ENCODE peak calls at places on chromosomes 2 and 18, in seven cellular contexts. S, E, H, M, P, Z and X are unnamed samples.

GRCh38 chr2:174634130-174635014 is 36.8 kb upstream of the WIPF1 start:
- DNase-seq in S (peak), E (peak), H (no peak), M (no peak), P (peak), Z (no peak), X (no peak)

GRCh38 chr2:46861916-46862315 is 53.7 kb downstream of the MCFD2 start:
- DNase-seq in S (no peak), E (no peak), H (no peak), M (no peak), P (no peak), Z (no peak), X (no peak)

GRCh38 chr2:169276045-169276444 is 86.3 kb downstream of the LRP2 start:
- DNase-seq in S (no peak), E (no peak), H (no peak), M (no peak), P (no peak), Z (no peak), X (no peak)

GRCh38 chr2:27992787-27993747 is 102.5 kb downstream of the BABAM2 start:
- DNase-seq in S (no peak), E (no peak), H (no peak), M (peak), P (no peak), Z (no peak), X (no peak)

GRCh38 chr2:8667896-8668512 is 13.9 kb upstream of the ID2 start:
- DNase-seq in S (no peak), E (no peak), H (no peak), M (no peak), P (no peak), Z (no peak), X (no peak)

GRCh38 chr2:184696644-184697043 is 98.3 kb downstream of the ZNF804A start:
- DNase-seq in S (no peak), E (no peak), H (no peak), M (no peak), P (no peak), Z (no peak), X (no peak)

GRCh38 chr2:30178618-30179404 is 32.0 kb downstream of the YPEL5 start:
- DNase-seq in S (no peak), E (no peak), H (no peak), M (no peak), P (peak), Z (peak), X (no peak)

GRCh38 chr2:240398711-240399267 is 36.7 kb upstream of the GPC1 start:
- DNase-seq in S (no peak), E (no peak), H (no peak), M (no peak), P (no peak), Z (no peak), X (no peak)

GRCh38 chr2:152348388-152348787 is 13.4 kb downstream of the FMNL2 start:
- DNase-seq in S (no peak), E (no peak), H (no peak), M (no peak), P (no peak), Z (no peak), X (no peak)

GRCh38 chr2:181457121-181457740 is at the start of gene ITGA4:
- DNase-seq in S (peak), E (peak), H (peak), M (no peak), P (no peak), Z (peak), X (peak)

GRCh38 chr18:3016584-3017292 is 3.8 kb upstream of the LPIN2 start:
- DNase-seq in S (no peak), E (no peak), H (no peak), M (no peak), P (no peak), Z (no peak), X (no peak)

GRCh38 chr18:13268746-13269285 is 50.3 kb downstream of the LDLRAD4 start:
- DNase-seq in S (no peak), E (no peak), H (no peak), M (no peak), P (no peak), Z (no peak), X (no peak)

GRCh38 chr18:13271512-13271911 is 53.0 kb downstream of the LDLRAD4 start:
- DNase-seq in S (no peak), E (no peak), H (no peak), M (peak), P (no peak), Z (no peak), X (no peak)

GRCh38 chr18:13270279-13270911 is 51.8 kb downstream of the LDLRAD4 start:
- DNase-seq in S (no peak), E (no peak), H (no peak), M (no peak), P (no peak), Z (no peak), X (no peak)

GRCh38 chr18:13268035-13268700 is 49.6 kb downstream of the LDLRAD4 start:
- DNase-seq in S (no peak), E (no peak), H (no peak), M (no peak), P (no peak), Z (no peak), X (no peak)

GRCh38 chr18:13269599-13270011 is 51.0 kb downstream of the LDLRAD4 start:
- DNase-seq in S (no peak), E (no peak), H (no peak), M (no peak), P (no peak), Z (no peak), X (no peak)
- TF ChIP-seq TAF1 in S (no peak), E (no peak), H (no peak), M (no peak), P (no peak), Z (no peak), X (no peak)

GRCh38 chr18:63260075-63260754 is 59.4 kb downstream of the BCL2 start:
- DNase-seq in S (no peak), E (no peak), H (no peak), M (no peak), P (no peak), Z (no peak), X (no peak)
- TF ChIP-seq TAF1 in S (no peak), E (no peak), H (no peak), M (no peak), P (no peak), Z (no peak), X (no peak)

GRCh38 chr2:144595686-144596073 is 75.8 kb upstream of the ZEB2 start:
- DNase-seq in S (no peak), E (no peak), H (no peak), M (no peak), P (no peak), Z (no peak), X (no peak)
- TF ChIP-seq TAF1 in S (no peak), E (no peak), H (no peak), M (no peak), P (no peak), Z (no peak), X (no peak)

DNA sequence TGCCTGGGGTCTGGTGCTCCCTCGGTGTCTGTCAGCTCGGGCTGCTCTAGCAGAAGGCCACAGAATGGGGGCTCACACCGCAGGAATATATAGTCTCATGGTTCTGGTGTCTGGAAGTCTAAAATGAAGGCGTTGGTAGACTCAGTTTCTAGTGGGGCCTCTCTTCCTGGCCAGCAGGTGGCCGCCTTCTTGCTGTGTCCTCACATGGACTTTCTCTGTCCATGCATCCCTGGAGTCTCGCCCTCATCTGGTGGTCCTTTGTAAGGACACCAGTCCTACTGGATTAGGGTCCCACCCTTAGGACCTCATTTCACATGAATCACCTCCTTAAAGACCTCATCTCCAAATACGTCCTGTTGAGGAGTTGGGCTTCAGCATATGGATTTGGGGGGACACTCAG is 65.7 kb downstream of the RRM2 start:
- DNase-seq in S (no peak), E (no peak), H (no peak), M (peak), P (peak), Z (peak), X (no peak)
- TF ChIP-seq TAF1 in S (no peak), E (no peak), H (no peak), M (no peak), P (no peak), Z (no peak), X (no peak)

DNA sequence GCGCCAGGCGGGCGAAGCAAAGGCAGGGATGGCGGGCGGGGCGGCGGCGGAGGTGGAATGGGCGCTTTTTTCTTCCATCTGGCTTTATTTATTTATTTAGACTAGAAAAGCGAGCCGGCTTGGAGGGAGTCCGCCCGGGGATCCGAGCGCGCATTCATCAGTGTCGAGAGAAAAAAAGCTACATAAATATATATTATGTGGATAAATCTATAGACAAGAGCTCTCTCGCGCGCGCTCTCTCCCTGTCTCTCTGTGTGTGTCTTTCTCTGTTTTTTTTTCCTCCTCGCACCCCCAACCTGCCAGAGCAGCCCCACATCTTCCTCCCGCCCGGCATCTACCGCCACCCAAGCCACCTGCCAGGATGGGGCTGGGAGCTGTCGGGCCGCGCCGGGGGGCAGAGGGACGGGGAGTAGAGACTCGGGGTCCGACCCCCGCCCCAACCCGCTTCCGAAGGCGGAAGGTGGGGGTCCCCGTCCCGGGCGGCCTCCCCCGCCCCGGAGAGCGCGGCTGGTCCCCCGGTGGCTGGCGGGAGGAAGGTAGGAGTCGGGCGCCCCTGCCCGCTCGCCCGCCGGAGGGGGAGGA is 972 bp upstream of the CELF4 start:
- DNase-seq in S (no peak), E (no peak), H (no peak), M (no peak), P (no peak), Z (peak), X (no peak)
- TF ChIP-seq TAF1 in S (no peak), E (no peak), H (no peak), M (no peak), P (no peak), Z (no peak), X (no peak)

DNA sequence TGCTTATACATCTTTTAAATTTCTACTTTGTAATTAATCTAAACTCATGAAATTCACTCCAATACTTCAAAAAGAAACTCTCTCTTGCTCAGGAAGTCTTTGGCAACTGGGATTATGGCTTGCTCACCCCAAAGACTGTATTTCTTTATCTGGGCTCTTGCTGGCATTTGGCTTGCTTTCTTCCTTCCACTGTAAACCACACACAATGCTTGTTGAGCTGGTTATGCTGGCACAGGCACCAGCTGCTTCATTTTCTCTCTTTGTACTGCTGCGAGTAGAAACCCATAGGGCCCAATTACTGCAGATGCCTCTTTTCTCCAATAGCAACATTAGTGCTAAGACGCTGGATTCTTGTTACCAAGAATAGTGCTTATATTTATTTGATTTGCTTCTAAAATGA is 51.4 kb downstream of the SLC38A11 start:
- DNase-seq in S (no peak), E (no peak), H (no peak), M (no peak), P (no peak), Z (no peak), X (no peak)
- TF ChIP-seq TAF1 in S (no peak), E (no peak), H (no peak), M (no peak), P (no peak), Z (no peak), X (no peak)

GRCh38 chr2:144331652-144332355 is 188.1 kb downstream of the ZEB2 start:
- DNase-seq in S (peak), E (no peak), H (peak), M (no peak), P (peak), Z (peak), X (peak)

GRCh38 chr2:144330951-144331651 is 188.8 kb downstream of the ZEB2 start:
- DNase-seq in S (no peak), E (no peak), H (no peak), M (no peak), P (no peak), Z (peak), X (no peak)

GRCh38 chr2:144334551-144334950 is 185.4 kb downstream of the ZEB2 start:
- DNase-seq in S (no peak), E (no peak), H (no peak), M (no peak), P (no peak), Z (no peak), X (no peak)

GRCh38 chr2:144332356-144333143 is 187.4 kb downstream of the ZEB2 start:
- DNase-seq in S (peak), E (no peak), H (peak), M (peak), P (peak), Z (peak), X (peak)

GRCh38 chr2:144333144-144333555 is 186.8 kb downstream of the ZEB2 start:
- DNase-seq in S (no peak), E (no peak), H (no peak), M (no peak), P (no peak), Z (no peak), X (no peak)
- TF ChIP-seq TAF1 in S (no peak), E (no peak), H (no peak), M (no peak), P (no peak), Z (no peak), X (no peak)

DNA sequence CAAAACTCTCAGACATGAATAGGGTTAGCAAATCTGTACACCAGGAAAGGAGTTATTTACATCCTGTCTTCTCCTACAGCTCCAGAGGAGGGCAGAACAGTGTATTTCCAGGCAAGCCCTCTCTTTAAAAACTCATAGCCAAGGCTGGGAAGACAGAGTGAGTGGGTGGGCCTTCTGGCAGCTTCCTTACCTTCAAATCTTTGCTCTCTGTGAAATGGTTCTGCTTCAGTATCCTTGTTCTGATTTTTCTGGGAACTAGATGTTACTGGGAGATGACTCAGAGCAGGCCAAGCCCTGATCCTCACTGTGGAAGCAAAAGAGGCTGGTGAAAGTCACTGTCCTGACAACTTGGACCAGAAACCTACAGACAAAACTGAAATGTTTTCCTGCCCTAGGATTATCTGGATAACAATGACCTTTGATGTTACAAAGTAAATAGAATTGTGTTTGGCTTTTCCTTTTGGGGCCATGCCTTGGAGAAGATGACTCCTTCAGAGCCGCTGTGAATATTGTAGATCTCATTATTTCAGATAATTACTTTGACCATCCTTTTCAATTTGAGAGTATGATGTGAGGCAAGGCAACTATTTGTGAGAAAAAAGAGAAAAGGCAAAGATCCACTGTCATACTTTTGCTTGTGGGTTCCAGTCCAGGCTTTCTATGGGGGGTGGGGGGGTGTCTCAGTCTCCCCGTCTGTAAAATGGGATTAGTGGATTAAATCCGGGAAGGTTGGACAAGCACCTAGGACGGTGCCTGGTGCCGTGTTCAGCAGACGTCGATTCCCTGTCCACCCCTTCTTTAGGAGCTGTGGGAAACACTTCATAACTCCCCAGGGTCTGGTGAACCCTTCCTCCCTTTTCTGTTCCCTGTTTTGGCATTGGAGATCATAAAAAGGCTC is 644 bp upstream of the QPCT start:
- DNase-seq in S (no peak), E (no peak), H (no peak), M (peak), P (peak), Z (peak), X (no peak)
- TF ChIP-seq TAF1 in S (no peak), E (no peak), H (no peak), M (no peak), P (no peak), Z (no peak), X (no peak)